ENCODE peak calls at places on chromosomes 5 and 9, in five cellular contexts. R, C, F, D and K are unnamed samples.

GRCh38 chr5:135476615-135477493 is 24.7 kb upstream of the TIFAB start:
- DNase-seq in R (peak), C (no peak), F (no peak), D (no peak), K (no peak)

GRCh38 chr9:23829580-23830458 is 3.8 kb upstream of the ELAVL2 start:
- DNase-seq in R (peak), C (peak), F (no peak), D (no peak), K (no peak)

GRCh38 chr5:84059672-84060071 is 325.0 kb downstream of the EDIL3 start:
- DNase-seq in R (no peak), C (no peak), F (no peak), D (no peak), K (no peak)

GRCh38 chr9:70607926-70608325 is 193.5 kb upstream of the KLF9 start:
- DNase-seq in R (no peak), C (no peak), F (no peak), D (peak), K (no peak)

GRCh38 chr9:79215819-79216218 is 355.9 kb upstream of the TLE4 start:
- DNase-seq in R (no peak), C (peak), F (peak), D (no peak), K (no peak)

GRCh38 chr5:16902846-16903245 is 33.2 kb downstream of the MYO10 start:
- DNase-seq in R (peak), C (no peak), F (no peak), D (no peak), K (no peak)

GRCh38 chr5:72510610-72511121 is 3.5 kb upstream of the ZNF366 start:
- DNase-seq in R (no peak), C (peak), F (peak), D (no peak), K (no peak)

GRCh38 chr5:83563631-83564030 is 92.1 kb downstream of the VCAN start:
- DNase-seq in R (no peak), C (no peak), F (peak), D (no peak), K (no peak)

GRCh38 chr5:66960373-66961137 is 236.0 kb downstream of the CD180 start:
- DNase-seq in R (peak), C (peak), F (peak), D (no peak), K (no peak)

GRCh38 chr9:113298924-113299770 is 4.0 kb downstream of the RNF183 start:
- DNase-seq in R (no peak), C (no peak), F (no peak), D (no peak), K (no peak)

GRCh38 chr5:151252762-151253603 is at the start of gene GM2A:
- DNase-seq in R (peak), C (peak), F (peak), D (peak), K (peak)

GRCh38 chr9:83669067-83669466 is 38.7 kb downstream of the UBQLN1 start:
- DNase-seq in R (no peak), C (peak), F (peak), D (no peak), K (no peak)

GRCh38 chr9:113302792-113303418 is at the start of gene RNF183:
- DNase-seq in R (no peak), C (no peak), F (no peak), D (no peak), K (no peak)

GRCh38 chr9:68455436-68455835 is 85.2 kb downstream of the TMEM252 start:
- DNase-seq in R (no peak), C (no peak), F (no peak), D (no peak), K (no peak)

GRCh38 chr5:95843733-95844223 is 21.3 kb upstream of the GLRX start:
- DNase-seq in R (no peak), C (no peak), F (no peak), D (no peak), K (no peak)

GRCh38 chr5:115494570-115495289 is 49.8 kb downstream of the FEM1C start:
- DNase-seq in R (no peak), C (no peak), F (peak), D (no peak), K (no peak)

GRCh38 chr5:172188033-172188892 is at the start of gene STK10:
- DNase-seq in R (peak), C (peak), F (peak), D (peak), K (peak)

GRCh38 chr9:114307323-114308250 is 15.3 kb upstream of the ORM1 start:
- DNase-seq in R (no peak), C (peak), F (peak), D (no peak), K (no peak)

GRCh38 chr9:125361837-125362531 is 100.4 kb downstream of the GAPVD1 start:
- DNase-seq in R (peak), C (peak), F (no peak), D (no peak), K (no peak)

GRCh38 chr5:101976933-101977332 is 319.2 kb downstream of the SLCO4C1 start:
- DNase-seq in R (no peak), C (no peak), F (no peak), D (no peak), K (no peak)

GRCh38 chr5:61311056-61311455 is 21.0 kb upstream of the ZSWIM6 start:
- DNase-seq in R (peak), C (no peak), F (no peak), D (no peak), K (no peak)
- H3K27ac ChIP-seq in R (no peak), C (no peak), F (no peak), D (no peak), K (no peak)

DNA sequence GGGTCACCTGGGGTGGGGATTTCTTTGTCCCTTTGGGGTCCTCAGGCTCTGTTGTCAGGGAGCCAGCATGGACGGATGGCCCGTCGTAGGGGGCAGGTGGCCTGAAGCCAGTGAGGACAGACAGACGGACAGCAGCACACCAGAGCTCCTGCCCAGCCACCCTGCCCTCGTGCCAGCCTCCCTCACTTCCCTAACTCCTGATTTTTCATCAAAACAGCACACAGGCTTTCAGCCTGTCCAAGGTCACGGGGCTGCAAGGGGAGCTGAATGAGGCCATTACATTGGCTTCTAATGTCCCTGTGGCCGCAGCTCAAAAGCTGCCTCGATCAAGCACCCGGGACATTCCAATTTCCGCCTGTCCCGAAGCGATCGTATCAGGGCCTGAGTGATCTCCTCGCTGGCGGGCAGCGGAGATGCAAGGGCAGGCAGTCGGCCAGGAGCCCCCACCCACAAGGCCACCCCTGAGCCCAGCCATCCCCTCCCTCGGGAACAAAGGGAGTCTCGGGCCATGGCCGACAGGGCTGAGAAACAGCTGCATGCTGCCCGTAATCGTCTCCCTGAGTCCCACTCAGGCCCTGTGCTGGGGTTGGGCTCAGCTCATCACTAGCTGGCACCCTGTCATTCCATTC is 50.5 kb upstream of the RNU6ATAC start:
- DNase-seq in R (no peak), C (no peak), F (no peak), D (no peak), K (no peak)
- H3K27ac ChIP-seq in R (no peak), C (peak), F (peak), D (peak), K (peak)

DNA sequence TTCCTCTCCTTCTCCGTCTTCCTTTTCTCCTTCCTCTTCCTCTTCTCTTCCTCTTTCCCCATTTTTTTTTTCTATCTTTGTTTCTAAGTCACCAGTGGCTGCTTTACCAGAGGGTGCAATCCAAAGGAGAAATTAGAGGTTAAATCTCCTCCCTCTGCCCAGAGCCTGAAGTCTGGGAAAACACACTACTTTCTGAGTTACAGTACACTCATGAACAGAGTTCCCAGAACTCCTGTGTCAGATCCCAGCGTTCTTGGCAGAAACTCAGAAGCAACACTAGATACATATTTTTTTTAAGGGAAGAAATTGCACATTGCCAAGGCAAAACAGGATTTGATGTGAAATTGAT is 189.0 kb downstream of the SNCAIP start:
- DNase-seq in R (no peak), C (peak), F (peak), D (no peak), K (no peak)
- H3K27ac ChIP-seq in R (no peak), C (no peak), F (no peak), D (no peak), K (no peak)

DNA sequence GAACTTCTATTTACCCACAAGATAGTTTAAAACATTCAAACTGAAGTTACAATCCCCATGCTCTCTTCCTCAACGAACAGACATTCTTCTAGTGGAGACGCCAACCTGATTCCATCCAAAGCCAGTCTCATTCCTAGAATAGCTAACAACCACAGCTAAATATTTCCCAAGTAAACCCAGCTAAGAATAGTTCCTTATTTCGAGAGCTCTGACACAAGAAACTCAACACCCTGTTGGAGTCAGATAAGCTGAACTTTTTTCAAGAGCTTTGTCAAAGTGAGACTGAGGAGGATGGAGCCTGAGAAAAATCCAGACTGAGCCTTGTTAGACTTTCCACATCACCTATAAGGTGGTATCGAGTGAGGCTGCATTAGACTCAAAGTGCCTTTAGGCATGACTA is 56.7 kb upstream of the RPS23 start:
- DNase-seq in R (no peak), C (peak), F (peak), D (no peak), K (no peak)
- H3K27ac ChIP-seq in R (no peak), C (peak), F (peak), D (peak), K (no peak)

GRCh38 chr5:177493795-177494355 is 3.5 kb downstream of the PDLIM7 start:
- DNase-seq in R (no peak), C (no peak), F (no peak), D (no peak), K (no peak)

GRCh38 chr5:177491429-177491945 is 5.9 kb downstream of the PDLIM7 start:
- DNase-seq in R (peak), C (no peak), F (peak), D (no peak), K (no peak)

GRCh38 chr5:177491983-177492746 is 5.2 kb downstream of the PDLIM7 start:
- DNase-seq in R (no peak), C (no peak), F (no peak), D (no peak), K (no peak)

GRCh38 chr5:177494356-177495195 is 2.8 kb downstream of the PDLIM7 start:
- DNase-seq in R (peak), C (peak), F (peak), D (peak), K (no peak)

GRCh38 chr5:177492841-177493240 is 4.6 kb downstream of the PDLIM7 start:
- DNase-seq in R (no peak), C (no peak), F (no peak), D (no peak), K (no peak)
- H3K27ac ChIP-seq in R (no peak), C (peak), F (peak), D (no peak), K (no peak)

GRCh38 chr9:111825468-111826145 is 30.9 kb upstream of the SHOC1 start:
- DNase-seq in R (no peak), C (peak), F (peak), D (no peak), K (no peak)
- H3K27ac ChIP-seq in R (no peak), C (no peak), F (no peak), D (no peak), K (no peak)

GRCh38 chr9:14018061-14018460 is 295.9 kb downstream of the NFIB start:
- DNase-seq in R (no peak), C (peak), F (peak), D (no peak), K (no peak)
- H3K27ac ChIP-seq in R (no peak), C (no peak), F (no peak), D (peak), K (no peak)

GRCh38 chr5:6520201-6520600 is 71.5 kb downstream of the UBE2QL1 start:
- DNase-seq in R (no peak), C (no peak), F (no peak), D (no peak), K (no peak)
- H3K27ac ChIP-seq in R (no peak), C (no peak), F (no peak), D (no peak), K (no peak)

GRCh38 chr5:56116599-56117131 is 116.5 kb downstream of the ANKRD55 start:
- DNase-seq in R (no peak), C (no peak), F (no peak), D (no peak), K (no peak)
- H3K27ac ChIP-seq in R (no peak), C (no peak), F (no peak), D (no peak), K (no peak)